ENCODE peak calls at places on chromosomes 7 and 10, in seven cellular contexts. V is stimulated activated CD4-positive, alpha-beta T cell treated with anti-CD3 and anti-CD28 coated beads, Interleukin-15, amount 100 ng/mL, for 1 hour; L is DMS153; B is glutamatergic neuron; W is aorta; S is activated CD8-positive, alpha-beta T cell treated with anti-CD3 and anti-CD28 coated beads, Interleukin-2, amount 10 ng/mL, durations not matched to agents 7 days and 5 days; M is foreskin fibroblast. I is an unnamed sample.

GRCh38 chr7:155391414-155391813 is 66.5 kb upstream of the EN2 start:
- DNase-seq in B (no peak), M (no peak), V (no peak), S (no peak), W (no peak), L (no peak), I (no peak)

GRCh38 chr7:5230272-5231067 is 40.4 kb downstream of the WIPI2 start:
- DNase-seq in S (no peak), M (no peak), W (peak; percentile 26), B (no peak), V (no peak), L (no peak), I (no peak)

GRCh38 chr10:120115959-120116358 is 223.4 kb downstream of the SEC23IP start:
- DNase-seq in V (no peak), S (no peak), B (no peak), L (no peak), M (no peak), W (no peak), I (no peak)

GRCh38 chr7:12493407-12493806 is 77.1 kb upstream of the SCIN start:
- DNase-seq in B (no peak), V (no peak), W (no peak), M (peak; percentile 52), S (no peak), L (no peak), I (peak; percentile 29)

GRCh38 chr10:14583252-14583651 is 191.4 kb downstream of the FAM107B start:
- DNase-seq in L (no peak), S (peak; percentile 90), B (no peak), W (no peak), M (no peak), V (peak; percentile 49), I (no peak)

GRCh38 chr7:30920021-30920583 is 8.4 kb downstream of the AQP1 start:
- DNase-seq in M (peak; percentile 72), V (no peak), W (peak; percentile 64), B (peak; percentile 5), S (no peak), L (peak; percentile 36), I (no peak)

GRCh38 chr10:124703778-124704427 is 40.3 kb downstream of the FAM53B start:
- DNase-seq in V (no peak), W (peak; percentile 83), B (no peak), L (no peak), M (peak; percentile 57), S (no peak), I (no peak)

GRCh38 chr10:125123363-125124113 is 36.8 kb downstream of the CTBP2 start:
- DNase-seq in L (peak; percentile 84), W (peak; percentile 84), M (peak; percentile 89), S (no peak), V (no peak), B (no peak), I (no peak)

GRCh38 chr10:50310560-50311174 is 59.4 kb upstream of the ASAH2 start:
- DNase-seq in V (no peak), S (no peak), M (no peak), L (no peak), W (no peak), B (peak; percentile 63), I (peak; percentile 69)

GRCh38 chr10:30374353-30374752 is 25.3 kb upstream of the MTPAP start:
- DNase-seq in S (no peak), B (no peak), M (no peak), W (no peak), V (no peak), L (no peak), I (no peak)

GRCh38 chr7:73879977-73880681 is 19.2 kb downstream of the TMEM270 start:
- DNase-seq in M (peak; percentile 92), W (no peak), L (no peak), B (no peak), V (no peak), S (no peak), I (no peak)

GRCh38 chr10:35378547-35379210 is 42.4 kb downstream of the CCNY start:
- DNase-seq in S (peak; percentile 32), W (no peak), L (no peak), M (no peak), B (no peak), V (no peak), I (no peak)

GRCh38 chr7:50679218-50680007 is 103.3 kb downstream of the GRB10 start:
- DNase-seq in B (no peak), M (peak; percentile 71), L (peak; percentile 79), V (no peak), W (no peak), S (no peak), I (peak; percentile 57)

GRCh38 chr7:131546583-131547111 is 9.8 kb downstream of the PODXL start:
- DNase-seq in M (no peak), L (no peak), B (peak; percentile 72), S (peak; percentile 60), V (peak; percentile 4), W (no peak), I (peak; percentile 78)

GRCh38 chr10:118835682-118836326 is 81.0 kb upstream of the CACUL1 start:
- DNase-seq in S (no peak), M (no peak), W (no peak), L (peak; percentile 83), V (no peak), B (no peak), I (no peak)

GRCh38 chr7:144842377-144842851 is 6.6 kb upstream of the TPK1 start:
- DNase-seq in L (no peak), V (no peak), B (no peak), M (no peak), S (no peak), W (peak; percentile 64), I (no peak)

GRCh38 chr7:111091623-111092370 is 870 bp downstream of the LRRN3 start:
- DNase-seq in M (no peak), V (no peak), W (no peak), B (no peak), S (no peak), L (peak; percentile 21), I (no peak)

GRCh38 chr10:100970076-100970913 is 991 bp downstream of the SEMA4G start:
- DNase-seq in W (no peak), V (peak; percentile 15), B (peak; percentile 32), L (no peak), M (no peak), S (peak; percentile 36), I (peak; percentile 38)

GRCh38 chr7:143380264-143380645 is 890 bp upstream of the ZYX start:
- DNase-seq in L (no peak), M (peak; percentile 95), W (peak; percentile 95), V (peak; percentile 83), S (peak; percentile 91), B (peak; percentile 92), I (peak; percentile 86)

GRCh38 chr7:31058122-31058521 is 6.0 kb downstream of the ADCYAP1R1 start:
- DNase-seq in L (no peak), S (no peak), M (peak; percentile 10), B (no peak), V (no peak), W (no peak), I (no peak)

GRCh38 chr7:82247814-82248433 is 195.7 kb downstream of the CACNA2D1 start:
- DNase-seq in V (no peak), S (no peak), M (peak; percentile 49), B (no peak), L (peak; percentile 11), W (no peak), I (peak; percentile 47)

GRCh38 chr7:101106387-101106786 is 20.5 kb upstream of the SERPINE1 start:
- DNase-seq in M (no peak), L (no peak), W (no peak), S (no peak), B (no peak), V (no peak), I (no peak)

GRCh38 chr10:132203256-132204077 is 16.7 kb downstream of the DPYSL4 start:
- DNase-seq in V (no peak), W (peak; percentile 32), B (peak; percentile 18), S (no peak), M (no peak), L (no peak), I (no peak)

GRCh38 chr10:133460208-133460769 is 6.5 kb downstream of the SCART1 start:
- DNase-seq in S (no peak), M (no peak), V (no peak), L (no peak), B (no peak), W (no peak), I (peak; percentile 5)

GRCh38 chr10:3538850-3539531 is 246.0 kb downstream of the KLF6 start:
- DNase-seq in W (peak; percentile 80), M (peak; percentile 94), V (no peak), S (no peak), B (no peak), L (peak; percentile 52), I (no peak)

GRCh38 chr7:85021090-85021704 is 165.7 kb downstream of the SEMA3D start:
- DNase-seq in S (no peak), B (no peak), M (no peak), V (no peak), W (no peak), L (no peak), I (no peak)

GRCh38 chr10:116125180-116125579 is 147.8 kb downstream of the GFRA1 start:
- DNase-seq in L (no peak), M (no peak), S (no peak), W (no peak), B (no peak), V (no peak), I (no peak)

GRCh38 chr7:82534687-82535086 is 91.1 kb upstream of the CACNA2D1 start:
- DNase-seq in B (no peak), W (no peak), V (no peak), L (no peak), M (peak; percentile 81), S (no peak), I (no peak)

GRCh38 chr10:118002581-118002980 is 44.2 kb downstream of the RAB11FIP2 start:
- DNase-seq in V (no peak), M (peak; percentile 41), L (no peak), S (no peak), B (no peak), W (no peak), I (no peak)

GRCh38 chr7:55438765-55439525 is 73.8 kb downstream of the LANCL2 start:
- DNase-seq in L (peak; percentile 64), S (no peak), M (no peak), W (no peak), B (no peak), V (no peak), I (no peak)

GRCh38 chr7:32290015-32290414 is 200.2 kb downstream of the LSM5 start:
- DNase-seq in L (peak; percentile 85), B (no peak), W (peak; percentile 48), S (no peak), M (no peak), V (no peak), I (no peak)

GRCh38 chr10:96419351-96419750 is 60.5 kb upstream of the OPALIN start:
- DNase-seq in M (no peak), L (no peak), V (no peak), W (no peak), B (no peak), S (no peak), I (no peak)

GRCh38 chr7:23698822-23699221 is 11.2 kb upstream of the STK31 start:
- DNase-seq in V (no peak), M (no peak), W (no peak), S (no peak), B (no peak), L (no peak), I (no peak)

GRCh38 chr7:128954830-128955797 is 17.4 kb downstream of the IRF5 start:
- DNase-seq in S (no peak), W (peak; percentile 51), V (no peak), B (no peak), M (peak; percentile 89), L (peak; percentile 5), I (no peak)

GRCh38 chr7:151891182-151891581 is 14.3 kb upstream of the PRKAG2 start:
- DNase-seq in L (no peak), S (no peak), W (no peak), V (no peak), B (no peak), M (no peak), I (no peak)

GRCh38 chr7:123645516-123645915 is 10.2 kb upstream of the LMOD2 start:
- DNase-seq in W (no peak), B (no peak), S (no peak), V (no peak), L (no peak), M (no peak), I (no peak)

GRCh38 chr10:132299381-132300336 is 8.1 kb downstream of the STK32C start:
- DNase-seq in B (no peak), L (no peak), S (no peak), W (peak; percentile 43), M (no peak), V (no peak), I (no peak)

GRCh38 chr10:12165036-12165435 is 30.7 kb downstream of the NUDT5 start:
- DNase-seq in B (no peak), V (no peak), M (no peak), W (no peak), L (no peak), S (no peak), I (no peak)

I was measured in D341Med.